ENCODE peak calls at places on chromosome 1, in six cellular contexts. Y is body of pancreas, S is left ventricle myocardium inferior, F is ovary, N is endothelial cell of umbilical vein, D is neural progenitor cell. J is an unnamed sample.
A peak's percentile ranks its signal among the peaks of the same experiment; 100 is the strongest.

GRCh38 chr1:7265771-7266371 is 480.6 kb downstream of the CAMTA1 start:
- DNase-seq in Y (peak; percentile 89), D (no peak), N (peak; percentile 70), F (no peak), S (no peak), J (peak; percentile 48)

GRCh38 chr1:61568460-61569211 is 156.3 kb downstream of the TM2D1 start:
- DNase-seq in S (no peak), N (no peak), Y (no peak), F (no peak), D (peak; percentile 21), J (no peak)

GRCh38 chr1:4655674-4656532 is 1.5 kb downstream of the AJAP1 start:
- DNase-seq in Y (peak; percentile 45), F (peak; percentile 88), N (no peak), D (peak; percentile 89), S (peak; percentile 41), J (peak; percentile 18)

GRCh38 chr1:78722947-78723346 is 73.3 kb downstream of the IFI44 start:
- DNase-seq in D (no peak), Y (no peak), N (no peak), F (no peak), S (no peak), J (no peak)

GRCh38 chr1:112881742-112882127 is 74.3 kb downstream of the SLC16A1 start:
- DNase-seq in D (no peak), S (no peak), Y (no peak), N (no peak), F (no peak), J (no peak)

GRCh38 chr1:228276361-228276831 is 68.6 kb downstream of the OBSCN start:
- DNase-seq in S (peak; percentile 18), Y (no peak), N (peak; percentile 13), F (no peak), D (no peak), J (no peak)

GRCh38 chr1:213714645-213715044 is 273.1 kb upstream of the PROX1 start:
- DNase-seq in Y (no peak), S (no peak), F (no peak), D (peak; percentile 57), N (no peak), J (no peak)

GRCh38 chr1:54996869-54997710 is 1.6 kb upstream of the BSND start:
- DNase-seq in N (peak; percentile 4), Y (no peak), D (peak; percentile 48), S (no peak), F (no peak), J (no peak)

GRCh38 chr1:173478099-173478555 is 992 bp downstream of the PRDX6 start:
- DNase-seq in F (peak; percentile 55), D (peak; percentile 27), N (peak; percentile 61), S (peak; percentile 50), Y (peak; percentile 59), J (no peak)

GRCh38 chr1:67572594-67573221 is 112.3 kb upstream of the GADD45A start:
- DNase-seq in F (no peak), S (peak; percentile 53), Y (peak; percentile 96), N (no peak), D (no peak), J (no peak)

GRCh38 chr1:210246447-210246846 is 13.9 kb downstream of the SERTAD4 start:
- DNase-seq in Y (no peak), S (no peak), N (peak; percentile 42), D (no peak), F (no peak), J (peak; percentile 50)

GRCh38 chr1:223133824-223134435 is 9.1 kb downstream of the TLR5 start:
- DNase-seq in F (peak; percentile 89), D (peak; percentile 93), S (peak; percentile 84), Y (peak; percentile 88), N (peak; percentile 79), J (peak; percentile 75)

GRCh38 chr1:37495875-37496274 is 18.7 kb downstream of the MEAF6 start:
- DNase-seq in N (no peak), D (no peak), Y (no peak), F (no peak), S (no peak), J (no peak)

GRCh38 chr1:236064674-236065508 is at the start of gene NID1:
- DNase-seq in D (peak; percentile 95), Y (peak; percentile 45), F (peak; percentile 94), N (peak; percentile 75), S (peak; percentile 91), J (peak; percentile 25)

GRCh38 chr1:4166711-4167110 is 266.6 kb upstream of the C1orf174 start:
- DNase-seq in N (no peak), Y (no peak), S (no peak), F (no peak), D (no peak), J (no peak)

GRCh38 chr1:110779617-110780016 is 93.3 kb upstream of the CD53 start:
- DNase-seq in Y (no peak), D (no peak), S (no peak), F (no peak), N (no peak), J (no peak)
- TF ChIP-seq CTCF in Y (no peak), D (no peak), S (no peak), F (no peak), N (no peak), J (no peak)

DNA sequence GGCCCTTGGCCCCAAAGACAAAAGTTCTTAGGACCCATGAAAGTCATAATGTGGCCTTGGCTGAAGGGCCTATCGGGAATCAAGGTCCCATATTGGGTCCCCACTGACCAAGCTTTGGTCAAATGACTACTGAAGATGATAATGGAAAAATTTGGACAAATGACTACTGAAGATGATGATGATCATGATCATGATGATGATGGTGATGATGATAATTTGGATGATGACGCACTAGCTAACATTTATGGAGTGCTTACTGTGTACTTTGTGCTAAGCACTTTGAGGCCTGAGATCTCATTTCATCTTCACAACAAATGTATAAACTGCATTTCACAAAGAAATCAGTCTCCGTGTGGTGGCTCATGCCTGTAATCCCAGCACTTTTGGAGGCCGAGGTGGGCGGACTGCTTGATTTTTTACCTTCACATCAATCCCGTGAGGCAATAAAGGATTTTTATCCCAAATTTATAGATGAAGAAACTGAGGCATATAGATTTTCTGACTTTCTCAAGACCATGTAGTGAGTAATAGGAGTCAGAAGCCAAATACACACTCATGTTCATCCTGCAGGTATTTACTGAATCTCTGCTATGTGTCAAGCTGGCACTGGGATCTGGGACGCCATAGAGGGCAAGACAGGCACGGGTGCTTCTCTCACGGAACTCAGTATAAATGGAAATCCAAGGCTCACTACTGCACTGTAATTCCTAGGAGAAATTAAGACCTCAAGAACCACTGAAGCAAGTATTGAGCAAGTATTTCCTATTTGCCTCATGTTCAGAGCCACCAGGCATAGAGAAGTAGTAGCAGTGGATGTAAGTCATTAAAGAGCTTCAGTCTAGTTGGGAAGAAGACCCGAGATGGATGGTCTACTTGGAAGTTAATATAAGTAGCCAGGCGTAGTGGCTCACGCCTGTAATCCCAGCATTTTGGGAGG is 39.2 kb downstream of the EIF2D start:
- DNase-seq in D (no peak), S (no peak), F (no peak), N (no peak), Y (no peak), J (no peak)
- H3K4me3 ChIP-seq in D (no peak overlapping the region), S (no peak overlapping the region), F (no peak overlapping the region), N (no peak overlapping the region), Y (no peak overlapping the region), J (no peak overlapping the region)

GRCh38 chr1:153292740-153293479 is 19.8 kb downstream of the PGLYRP3 start:
- DNase-seq in D (no peak), F (no peak), Y (no peak), S (no peak), N (no peak), J (no peak)

GRCh38 chr1:153291514-153291913 is 21.2 kb downstream of the PGLYRP3 start:
- DNase-seq in D (no peak), Y (no peak), N (no peak), F (no peak), S (no peak), J (peak; percentile 43)

GRCh38 chr1:153292185-153292584 is 20.6 kb downstream of the PGLYRP3 start:
- DNase-seq in Y (no peak), F (no peak), D (no peak), S (no peak), N (no peak), J (no peak)

GRCh38 chr1:153293480-153293775 is 19.3 kb downstream of the PGLYRP3 start:
- DNase-seq in N (no peak), Y (no peak), D (no peak), F (no peak), S (no peak), J (no peak)

DNA sequence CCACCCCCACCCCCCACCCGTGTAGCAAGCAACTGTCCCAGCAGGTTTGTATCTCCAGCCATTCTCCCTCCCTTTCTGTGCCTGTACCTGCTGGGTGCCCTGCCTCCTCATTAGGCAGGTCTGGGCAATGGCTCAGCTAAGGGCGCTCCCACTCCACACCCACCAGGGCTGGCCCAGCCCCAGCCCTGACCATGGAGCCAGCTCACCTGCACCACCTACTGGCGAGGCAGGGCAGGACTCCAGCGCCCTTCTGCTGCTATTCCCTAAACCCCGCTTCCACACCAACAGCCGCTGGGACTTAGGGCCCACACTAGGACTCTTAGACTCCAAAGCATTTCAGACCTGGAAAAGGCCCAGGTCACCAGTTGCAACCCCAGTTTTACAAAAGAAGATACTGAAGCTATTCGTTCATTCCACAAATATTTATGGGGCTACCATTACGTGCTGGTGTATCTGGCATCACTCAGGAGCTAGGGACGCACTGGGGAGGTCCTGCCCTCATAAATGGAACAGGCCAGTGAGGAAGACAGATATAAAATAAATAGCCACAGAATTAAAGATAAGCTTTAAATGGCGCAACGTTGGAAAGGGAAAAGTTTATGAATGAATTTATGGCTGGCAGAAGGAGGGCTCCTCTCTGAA is 24.0 kb downstream of the PGLYRP3 start:
- DNase-seq in S (no peak), N (no peak), D (no peak), Y (no peak), F (no peak), J (peak; percentile 23)
- TF ChIP-seq CTCF in S (peak; percentile 12), N (peak; percentile 64), D (peak; percentile 33), Y (peak; percentile 20), F (no peak), J (peak; percentile 77)

DNA sequence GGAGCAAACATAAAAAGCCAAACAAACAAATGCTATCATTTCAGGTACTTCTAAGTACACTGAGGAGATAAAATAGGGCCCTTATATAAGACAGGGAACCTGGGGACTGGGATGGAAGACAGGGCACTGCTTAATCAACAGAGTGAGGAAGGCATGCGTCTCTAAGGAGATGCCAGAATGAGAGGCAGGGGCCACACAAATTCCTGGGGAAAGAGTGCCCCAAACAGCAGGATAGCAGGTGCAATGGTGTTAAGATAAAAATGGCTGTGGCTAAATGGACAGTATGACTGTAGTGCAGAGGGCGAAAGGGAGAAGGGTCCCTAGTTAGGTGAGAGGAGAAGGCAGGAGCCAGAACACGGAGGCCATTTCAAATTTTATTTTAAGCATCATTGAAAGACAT is 113.9 kb downstream of the ZBTB18 start:
- DNase-seq in D (no peak), F (no peak), N (peak; percentile 6), Y (no peak), S (no peak), J (no peak)
- H3K4me3 ChIP-seq in D (no peak overlapping the region), F (no peak overlapping the region), N (no peak overlapping the region), Y (no peak overlapping the region), S (no peak overlapping the region), J (no peak overlapping the region)

DNA sequence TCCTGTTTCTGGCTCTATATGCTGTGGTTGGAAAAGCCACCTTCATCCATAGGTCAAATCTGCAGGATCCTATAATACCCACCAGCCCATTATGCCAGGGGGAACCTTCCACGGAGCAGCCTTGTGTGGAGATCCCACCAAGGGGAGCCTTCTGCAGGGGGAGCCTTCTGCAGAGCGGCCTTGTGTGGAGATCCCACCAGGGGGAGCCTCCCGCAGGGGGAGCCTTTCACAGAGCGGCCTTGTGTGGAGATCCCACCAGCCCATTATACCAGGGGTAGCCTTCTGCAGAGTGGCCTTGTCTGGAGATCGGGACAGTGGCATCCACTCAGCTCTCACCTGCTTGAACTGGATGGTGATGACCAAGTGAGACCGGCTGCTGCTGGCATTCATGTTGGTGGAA is 85.3 kb downstream of the SCCPDH start:
- DNase-seq in S (no peak), F (no peak), D (no peak), N (no peak), Y (no peak), J (no peak)
- TF ChIP-seq CTCF in S (no peak), F (no peak), D (no peak), N (peak; percentile 16), Y (no peak), J (peak; percentile 21)

GRCh38 chr1:3162483-3162882 is 93.5 kb downstream of the PRDM16 start:
- DNase-seq in Y (no peak), S (no peak), F (no peak), N (no peak), D (no peak), J (no peak)
- H3K4me3 ChIP-seq in Y (no peak overlapping the region), S (no peak overlapping the region), F (no peak overlapping the region), N (no peak overlapping the region), D (no peak overlapping the region), J (no peak overlapping the region)